ENCODE peak calls at places on chromosome 5, in seven cellular contexts. C, Y, B, W, H, K and P are unnamed samples.
A peak's percentile ranks its signal among the peaks of the same experiment; 100 is the strongest.

GRCh38 chr5:17096975-17097695 is 120.3 kb upstream of the BASP1 start:
- DNase-seq in C (no peak), Y (no peak), B (no peak), W (no peak), H (no peak), K (no peak), P (no peak)

GRCh38 chr5:11851402-11851801 is 52.8 kb downstream of the CTNND2 start:
- DNase-seq in C (no peak), Y (peak; percentile 86), B (no peak), W (no peak), H (no peak), K (peak; percentile 1), P (no peak)

GRCh38 chr5:127987354-127988148 is 96.0 kb upstream of the SLC12A2 start:
- DNase-seq in C (no peak), Y (no peak), B (peak; percentile 7), W (no peak), H (no peak), K (peak; percentile 55), P (peak; percentile 43)

GRCh38 chr5:181207214-181207959 is 2.4 kb upstream of the TRIM7 start:
- DNase-seq in C (peak; percentile 92), Y (peak; percentile 89), B (peak; percentile 92), W (peak; percentile 60), H (no peak), K (peak; percentile 95), P (peak; percentile 92)

GRCh38 chr5:132787076-132787475 is 10.0 kb upstream of the SEPTIN8 start:
- DNase-seq in C (no peak), Y (peak; percentile 72), B (no peak), W (no peak), H (no peak), K (peak; percentile 65), P (peak; percentile 73)

GRCh38 chr5:516980-517379 is 7.3 kb downstream of the SLC9A3 start:
- DNase-seq in C (no peak), Y (no peak), B (no peak), W (no peak), H (no peak), K (no peak), P (no peak)

GRCh38 chr5:119397518-119398380 is 41.9 kb downstream of the TNFAIP8 start:
- DNase-seq in C (peak; percentile 62), Y (peak; percentile 75), B (peak; percentile 76), W (no peak), H (no peak), K (peak; percentile 83), P (peak; percentile 84)

GRCh38 chr5:170451764-170452365 is 52.0 kb upstream of the KCNIP1 start:
- DNase-seq in C (peak; percentile 69), Y (peak; percentile 62), B (peak; percentile 61), W (peak; percentile 40), H (no peak), K (peak; percentile 93), P (peak; percentile 83)

GRCh38 chr5:163861670-163862069 is 356.3 kb downstream of the MAT2B start:
- DNase-seq in C (peak; percentile 52), Y (no peak), B (no peak), W (no peak), H (no peak), K (peak; percentile 27), P (no peak)

GRCh38 chr5:17180330-17180843 is 37.0 kb upstream of the BASP1 start:
- DNase-seq in C (no peak), Y (no peak), B (peak; percentile 42), W (no peak), H (no peak), K (no peak), P (peak; percentile 23)

GRCh38 chr5:105639068-105639467 is 2031.7 kb downstream of the EFNA5 start:
- DNase-seq in C (no peak), Y (no peak), B (no peak), W (no peak), H (no peak), K (no peak), P (no peak)

GRCh38 chr5:112479418-112479817 is 60.3 kb upstream of the EPB41L4A start:
- DNase-seq in C (peak; percentile 62), Y (peak; percentile 54), B (peak; percentile 13), W (no peak), H (no peak), K (peak; percentile 45), P (peak; percentile 35)

GRCh38 chr5:82418608-82418950 is 140.4 kb upstream of the RPS23 start:
- DNase-seq in C (no peak), Y (peak; percentile 50), B (no peak), W (no peak), H (no peak), K (no peak), P (no peak)

GRCh38 chr5:143200781-143201398 is 202.6 kb downstream of the NR3C1 start:
- DNase-seq in C (peak; percentile 87), Y (peak; percentile 94), B (peak; percentile 86), W (no peak), H (no peak), K (peak; percentile 90), P (peak; percentile 85)

GRCh38 chr5:64199425-64199824 is 33.8 kb downstream of the RNF180 start:
- DNase-seq in C (no peak), Y (no peak), B (no peak), W (no peak), H (no peak), K (peak; percentile 5), P (no peak)

GRCh38 chr5:162299793-162300192 is 232.2 kb downstream of the GABRG2 start:
- DNase-seq in C (no peak), Y (no peak), B (no peak), W (no peak), H (no peak), K (no peak), P (no peak)

GRCh38 chr5:22319798-22320197 is 533.3 kb downstream of the CDH12 start:
- DNase-seq in C (no peak), Y (no peak), B (no peak), W (no peak), H (no peak), K (no peak), P (no peak)
- TF ChIP-seq CTCF in C (no peak), Y (no peak), B (no peak), W (no peak), H (no peak), K (no peak), P (no peak)

GRCh38 chr5:172733179-172733973 is 37.6 kb downstream of the DUSP1 start:
- DNase-seq in C (peak; percentile 99), Y (peak; percentile 98), B (peak; percentile 99), W (no peak), H (peak; percentile 79), K (peak; percentile 99), P (peak; percentile 100)
- H3K4me3 ChIP-seq in C (no peak overlapping the region), Y (no peak overlapping the region), B (no peak overlapping the region), W (no peak overlapping the region), H (no peak overlapping the region), K (peak overlapping the region; percentile 13), P (peak overlapping the region; percentile 54)

GRCh38 chr5:78920604-78921003 is 64.5 kb downstream of the ARSB start:
- DNase-seq in C (peak; percentile 60), Y (peak; percentile 36), B (peak; percentile 60), W (no peak), H (no peak), K (peak; percentile 47), P (peak; percentile 51)
- TF ChIP-seq CTCF in C (peak; percentile 52), Y (peak; percentile 15), B (peak; percentile 50), W (peak; percentile 28), H (no peak), K (peak; percentile 39), P (peak; percentile 64)

GRCh38 chr5:179023528-179024189 is at the start of gene ZNF879:
- DNase-seq in C (peak; percentile 97), Y (peak; percentile 95), B (peak; percentile 96), W (peak; percentile 81), H (peak; percentile 95), K (peak; percentile 94), P (peak; percentile 94)
- H3K4me3 ChIP-seq in C (peak within 1 kb of the TSS; percentile 61), Y (peak within 1 kb of the TSS; percentile 79), B (peak within 1 kb of the TSS; percentile 79), W (peak within 1 kb of the TSS; percentile 73), H (peak within 1 kb of the TSS; percentile 38), K (peak within 1 kb of the TSS; percentile 76), P (peak within 1 kb of the TSS; percentile 64)

DNA sequence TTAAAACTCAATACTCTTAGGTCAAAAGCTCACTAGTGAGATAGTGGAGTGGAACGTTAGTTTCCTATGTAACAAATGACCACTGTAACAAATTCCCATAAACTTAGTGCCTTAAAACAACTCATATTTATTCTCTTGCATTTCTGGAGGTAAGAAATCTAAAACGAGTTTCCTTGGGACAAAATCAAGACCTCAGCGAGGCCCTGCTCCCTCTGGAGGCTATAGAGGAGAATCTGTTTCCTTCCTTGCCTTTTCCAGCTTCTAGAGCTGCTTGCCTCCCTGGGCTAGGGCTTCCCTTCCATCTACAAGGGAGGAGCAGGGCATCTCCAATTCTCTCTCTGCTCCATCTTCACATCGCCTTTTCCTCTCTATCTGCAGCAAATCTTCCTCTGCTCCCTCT is 32.0 kb downstream of the SEMA5A start:
- DNase-seq in C (peak; percentile 60), Y (no peak), B (peak; percentile 65), W (no peak), H (no peak), K (peak; percentile 50), P (peak; percentile 50)
- TF ChIP-seq CTCF in C (peak; percentile 43), Y (peak; percentile 17), B (peak; percentile 67), W (no peak), H (no peak), K (peak; percentile 51), P (peak; percentile 60)

GRCh38 chr5:97182571-97183099 is 412 bp downstream of the RIOK2 start:
- DNase-seq in C (peak; percentile 5), Y (peak; percentile 35), B (no peak), W (no peak), H (no peak), K (peak; percentile 45), P (peak; percentile 58)

GRCh38 chr5:97181856-97182545 is 1.0 kb downstream of the RIOK2 start:
- DNase-seq in C (peak; percentile 6), Y (peak; percentile 31), B (peak; percentile 38), W (no peak), H (no peak), K (peak; percentile 44), P (peak; percentile 11)

GRCh38 chr5:97183100-97183929 is at the start of gene RIOK2:
- DNase-seq in C (peak; percentile 96), Y (peak; percentile 90), B (peak; percentile 95), W (peak; percentile 89), H (peak; percentile 97), K (peak; percentile 94), P (peak; percentile 93)

DNA sequence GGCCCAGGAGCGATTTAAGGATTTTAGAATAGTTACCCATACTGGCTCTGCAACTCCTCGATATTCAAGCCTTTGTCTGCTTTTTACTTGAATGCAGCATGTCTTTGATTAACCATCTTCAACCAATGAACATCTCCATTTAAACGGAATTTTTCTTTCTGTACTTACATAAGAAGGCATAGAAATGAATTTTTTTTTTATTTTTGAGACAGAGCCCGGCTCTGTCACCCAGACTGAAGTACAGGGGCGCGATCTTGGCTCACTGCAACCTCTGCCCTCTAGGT is 825 bp upstream of the RIOK2 start:
- DNase-seq in C (no peak), Y (no peak), B (no peak), W (no peak), H (no peak), K (no peak), P (no peak)
- H3K4me3 ChIP-seq in C (peak overlapping the region; percentile 85), Y (peak overlapping the region; percentile 97), B (peak overlapping the region; percentile 92), W (peak overlapping the region; percentile 70), H (peak overlapping the region; percentile 73), K (peak overlapping the region; percentile 97), P (peak overlapping the region; percentile 83)

GRCh38 chr5:140169410-140169809 is 5.6 kb upstream of the CYSTM1 start:
- DNase-seq in C (peak; percentile 40), Y (no peak), B (peak; percentile 18), W (no peak), H (no peak), K (peak; percentile 38), P (no peak)
- TF ChIP-seq CTCF in C (no peak), Y (no peak), B (peak; percentile 15), W (no peak), H (no peak), K (peak; percentile 11), P (no peak)